ENCODE peak calls at places on chromosomes 12 and 14, in ten cellular contexts. H, B, C, D, K, T, E, L, Y and Q are unnamed samples.

GRCh38 chr12:9049520-9050133 is 60.3 kb downstream of the KLRG1 start:
- DNase-seq in H (peak), B (no peak), C (no peak), D (no peak), K (peak), T (no peak), E (no peak), L (peak), Y (no peak), Q (peak)

GRCh38 chr14:57057803-57058202 is 210.9 kb downstream of the EXOC5 start:
- DNase-seq in H (no peak), B (no peak), C (no peak), D (no peak), K (peak), T (no peak), E (no peak), L (no peak), Y (no peak), Q (no peak)

GRCh38 chr14:22518073-22518472 is 71.0 kb downstream of the DAD1 start:
- DNase-seq in H (no peak), B (no peak), C (no peak), D (no peak), K (peak), T (no peak), E (no peak), L (peak), Y (no peak), Q (no peak)

GRCh38 chr12:104549820-104550480 is 93.2 kb downstream of the CHST11 start:
- DNase-seq in H (peak), B (no peak), C (no peak), D (no peak), K (no peak), T (no peak), E (no peak), L (peak), Y (no peak), Q (peak)

GRCh38 chr14:95619785-95620417 is 66.3 kb upstream of the TCL1B start:
- DNase-seq in H (no peak), B (no peak), C (no peak), D (no peak), K (no peak), T (no peak), E (no peak), L (no peak), Y (no peak), Q (no peak)

GRCh38 chr12:26297386-26298070 is 102.2 kb downstream of the SSPN start:
- DNase-seq in H (no peak), B (no peak), C (no peak), D (no peak), K (no peak), T (no peak), E (no peak), L (peak), Y (no peak), Q (no peak)

GRCh38 chr12:109650808-109651207 is 62.8 kb upstream of the FAM222A start:
- DNase-seq in H (no peak), B (no peak), C (no peak), D (no peak), K (no peak), T (no peak), E (no peak), L (no peak), Y (no peak), Q (no peak)

GRCh38 chr12:10363665-10363921 is 26.2 kb downstream of the KLRK1 start:
- DNase-seq in H (no peak), B (no peak), C (no peak), D (no peak), K (no peak), T (no peak), E (no peak), L (no peak), Y (no peak), Q (no peak)

GRCh38 chr12:98533723-98534251 is 18.4 kb downstream of the TMPO start:
- DNase-seq in H (peak), B (no peak), C (no peak), D (no peak), K (peak), T (no peak), E (no peak), L (no peak), Y (no peak), Q (no peak)

GRCh38 chr12:65941388-65941787 is 117.1 kb downstream of the HMGA2 start:
- DNase-seq in H (peak), B (no peak), C (no peak), D (no peak), K (no peak), T (no peak), E (no peak), L (peak), Y (no peak), Q (peak)

GRCh38 chr12:98645572-98646067 is 530 bp downstream of the APAF1 start:
- DNase-seq in H (no peak), B (no peak), C (no peak), D (peak), K (peak), T (no peak), E (peak), L (no peak), Y (no peak), Q (peak)

GRCh38 chr12:132190012-132190755 is 45.9 kb downstream of the NOC4L start:
- DNase-seq in H (no peak), B (no peak), C (no peak), D (no peak), K (no peak), T (no peak), E (no peak), L (no peak), Y (no peak), Q (no peak)

GRCh38 chr12:43982544-43982943 is 146.7 kb downstream of the TMEM117 start:
- DNase-seq in H (no peak), B (no peak), C (no peak), D (no peak), K (no peak), T (no peak), E (no peak), L (no peak), Y (no peak), Q (no peak)

GRCh38 chr12:32794281-32794680 is 38.6 kb upstream of the YARS2 start:
- DNase-seq in H (no peak), B (no peak), C (no peak), D (no peak), K (no peak), T (no peak), E (no peak), L (no peak), Y (no peak), Q (no peak)

GRCh38 chr14:101480747-101481530 is 80.4 kb upstream of the DIO3 start:
- DNase-seq in H (peak), B (no peak), C (peak), D (no peak), K (no peak), T (no peak), E (no peak), L (peak), Y (no peak), Q (no peak)

GRCh38 chr12:109761631-109761950 is 48.0 kb downstream of the FAM222A start:
- DNase-seq in H (no peak), B (no peak), C (no peak), D (no peak), K (no peak), T (no peak), E (no peak), L (no peak), Y (no peak), Q (no peak)

GRCh38 chr12:65656904-65657351 is 167.4 kb upstream of the HMGA2 start:
- DNase-seq in H (peak), B (no peak), C (no peak), D (no peak), K (peak), T (no peak), E (no peak), L (peak), Y (no peak), Q (peak)

GRCh38 chr12:116202433-116202832 is 75.1 kb downstream of the MED13L start:
- DNase-seq in H (peak), B (no peak), C (no peak), D (no peak), K (no peak), T (no peak), E (no peak), L (peak), Y (no peak), Q (no peak)

GRCh38 chr12:98213556-98213955 is 301.8 kb upstream of the TMPO start:
- DNase-seq in H (no peak), B (no peak), C (no peak), D (no peak), K (peak), T (no peak), E (no peak), L (no peak), Y (no peak), Q (no peak)

GRCh38 chr12:31204995-31205582 is 120.9 kb downstream of the SINHCAF start:
- DNase-seq in H (peak), B (no peak), C (no peak), D (no peak), K (no peak), T (no peak), E (no peak), L (peak), Y (no peak), Q (peak)

GRCh38 chr12:129096968-129097367 is 243.7 kb downstream of the GLT1D1 start:
- DNase-seq in H (no peak), B (no peak), C (no peak), D (no peak), K (no peak), T (no peak), E (no peak), L (no peak), Y (no peak), Q (no peak)

GRCh38 chr14:28468191-28469151 is 298.1 kb upstream of the FOXG1 start:
- DNase-seq in H (no peak), B (no peak), C (no peak), D (no peak), K (no peak), T (no peak), E (no peak), L (peak), Y (no peak), Q (no peak)

GRCh38 chr12:129610601-129611120 is 293.2 kb downstream of the TMEM132D start:
- DNase-seq in H (no peak), B (no peak), C (no peak), D (no peak), K (no peak), T (no peak), E (no peak), L (no peak), Y (no peak), Q (no peak)

GRCh38 chr14:51704465-51705050 is 52.8 kb downstream of the FRMD6 start:
- DNase-seq in H (no peak), B (no peak), C (no peak), D (no peak), K (no peak), T (no peak), E (no peak), L (no peak), Y (no peak), Q (no peak)

GRCh38 chr12:52956987-52957386 is 8.1 kb downstream of the KRT18 start:
- DNase-seq in H (no peak), B (no peak), C (no peak), D (no peak), K (no peak), T (no peak), E (no peak), L (peak), Y (no peak), Q (no peak)

GRCh38 chr12:10361084-10361483 is 28.8 kb downstream of the KLRK1 start:
- DNase-seq in H (no peak), B (no peak), C (no peak), D (no peak), K (peak), T (no peak), E (no peak), L (no peak), Y (peak), Q (no peak)

GRCh38 chr14:50471838-50472465 is 60.4 kb downstream of the MAP4K5 start:
- DNase-seq in H (no peak), B (no peak), C (no peak), D (no peak), K (no peak), T (no peak), E (no peak), L (no peak), Y (no peak), Q (no peak)

GRCh38 chr12:75978677-75979076 is 52.9 kb downstream of the PHLDA1 start:
- DNase-seq in H (no peak), B (no peak), C (no peak), D (no peak), K (no peak), T (no peak), E (no peak), L (no peak), Y (no peak), Q (no peak)

GRCh38 chr14:58536975-58537374 is 100.8 kb upstream of the DACT1 start:
- DNase-seq in H (no peak), B (no peak), C (no peak), D (no peak), K (no peak), T (no peak), E (no peak), L (no peak), Y (no peak), Q (no peak)

GRCh38 chr12:45415393-45415817 is 199.5 kb downstream of the ANO6 start:
- DNase-seq in H (peak), B (peak), C (peak), D (no peak), K (peak), T (peak), E (peak), L (peak), Y (peak), Q (peak)

GRCh38 chr12:119176267-119177055 is 2.3 kb upstream of the HSPB8 start:
- DNase-seq in H (peak), B (peak), C (peak), D (peak), K (peak), T (peak), E (peak), L (peak), Y (peak), Q (peak)

GRCh38 chr14:75559451-75560187 is 18.8 kb upstream of the FLVCR2 start:
- DNase-seq in H (peak), B (no peak), C (no peak), D (peak), K (peak), T (no peak), E (no peak), L (peak), Y (peak), Q (peak)

GRCh38 chr14:35806006-35806907 is 2.8 kb downstream of the RALGAPA1 start:
- DNase-seq in H (no peak), B (no peak), C (no peak), D (no peak), K (no peak), T (no peak), E (no peak), L (no peak), Y (no peak), Q (no peak)
- H3K4me3 ChIP-seq in H (no peak), B (peak), C (no peak), D (peak), K (peak), T (peak), E (no peak), L (no peak), Y (no peak), Q (no peak)

GRCh38 chr12:7935773-7936581 is at the start of gene SLC2A3:
- DNase-seq in H (peak), B (no peak), C (peak), D (no peak), K (peak), T (peak), E (peak), L (peak), Y (peak), Q (peak)

GRCh38 chr12:7935464-7935772 is 569 bp downstream of the SLC2A3 start:
- DNase-seq in H (no peak), B (no peak), C (no peak), D (no peak), K (no peak), T (no peak), E (no peak), L (no peak), Y (no peak), Q (no peak)

GRCh38 chr12:7940906-7941305 is 4.9 kb upstream of the SLC2A3 start:
- DNase-seq in H (no peak), B (no peak), C (no peak), D (no peak), K (no peak), T (no peak), E (no peak), L (no peak), Y (no peak), Q (no peak)

GRCh38 chr12:7934560-7935463 is 1.2 kb downstream of the SLC2A3 start:
- DNase-seq in H (no peak), B (no peak), C (no peak), D (no peak), K (no peak), T (no peak), E (no peak), L (no peak), Y (no peak), Q (no peak)

GRCh38 chr12:7937867-7938506 is 2.0 kb upstream of the SLC2A3 start:
- DNase-seq in H (no peak), B (no peak), C (no peak), D (no peak), K (peak), T (no peak), E (no peak), L (peak), Y (no peak), Q (peak)
- TF ChIP-seq CTCF in H (peak), B (no peak), C (peak), D (no peak), K (peak), T (no peak), E (no peak), L (peak), Y (no peak), Q (no peak)

DNA sequence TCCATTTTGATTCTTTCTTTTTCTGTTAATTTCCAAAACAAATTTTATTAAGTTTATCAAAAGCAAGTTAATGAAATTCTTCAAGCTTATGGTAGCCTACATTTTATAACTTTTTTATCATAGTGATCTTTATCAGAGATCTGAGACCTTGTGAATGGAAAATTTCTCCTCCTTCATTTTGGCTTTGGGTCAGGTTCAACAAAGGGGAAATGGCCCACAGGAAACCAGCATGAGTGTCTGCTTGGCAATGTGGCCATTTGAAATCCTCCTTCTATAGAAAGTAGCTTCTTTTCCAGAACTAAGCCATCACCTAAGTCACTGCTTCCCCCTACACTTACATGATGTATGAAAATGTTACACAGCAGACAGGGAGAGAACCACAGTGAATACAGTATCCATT is 1.6 kb downstream of the RHOJ start:
- DNase-seq in H (no peak), B (no peak), C (no peak), D (no peak), K (peak), T (no peak), E (no peak), L (peak), Y (no peak), Q (no peak)
- H3K4me3 ChIP-seq in H (no peak), B (peak), C (peak), D (peak), K (peak), T (peak), E (peak), L (peak), Y (no peak), Q (peak)

GRCh38 chr14:38199076-38199475 is 8.6 kb upstream of the SSTR1 start:
- DNase-seq in H (no peak), B (no peak), C (no peak), D (no peak), K (no peak), T (no peak), E (no peak), L (no peak), Y (no peak), Q (no peak)
- TF ChIP-seq CTCF in H (no peak), B (no peak), C (no peak), D (no peak), K (no peak), T (no peak), E (no peak), L (no peak), Y (no peak), Q (no peak)